ENCODE peak calls at places on chromosomes 11 and 22, in nine cellular contexts. Y is PC-3, M is fibroblast of lung, C is GM23248, I is H9, Q is IMR-90, J is mammary epithelial cell, A is neural progenitor cell, O is endothelial cell of umbilical vein. X is an unnamed sample. For H3K4me1, the result is how much of the 10 kb centered on the place peaks cover.

GRCh38 chr11:60504219-60504618 is 11.0 kb upstream of the MS4A13 start:
- DNase-seq in Y (no peak), I (no peak), J (no peak), Q (no peak), O (no peak), C (no peak), M (no peak), A (no peak), X (no peak)

GRCh38 chr11:125329786-125330185 is 165.2 kb downstream of the PKNOX2 start:
- DNase-seq in O (no peak), C (no peak), Q (no peak), A (no peak), I (no peak), Y (no peak), J (no peak), M (no peak), X (peak)

GRCh38 chr11:19519912-19520641 is 192.6 kb upstream of the NAV2 start:
- DNase-seq in M (peak), O (no peak), I (no peak), A (peak), Y (no peak), Q (no peak), C (no peak), J (no peak), X (no peak)

GRCh38 chr22:19932367-19933206 is 9.0 kb upstream of the COMT start:
- DNase-seq in A (no peak), O (no peak), M (no peak), J (no peak), C (no peak), Q (no peak), I (no peak), Y (no peak), X (no peak)

GRCh38 chr22:29315286-29316195 is at the start of gene RASL10A:
- DNase-seq in Q (no peak), Y (no peak), A (peak), O (no peak), I (no peak), J (peak), M (no peak), C (peak), X (peak)

GRCh38 chr22:44542561-44543222 is 44.7 kb upstream of the RTL6 start:
- DNase-seq in I (no peak), Y (no peak), A (no peak), C (no peak), Q (no peak), O (no peak), M (no peak), J (no peak), X (peak)

GRCh38 chr11:77125695-77126094 is 2.4 kb upstream of the MYO7A start:
- DNase-seq in M (no peak), Q (no peak), Y (no peak), C (no peak), O (no peak), A (no peak), I (no peak), J (no peak), X (no peak)

GRCh38 chr22:46941958-46942815 is 179.7 kb downstream of the TBC1D22A start:
- DNase-seq in Y (no peak), M (no peak), O (no peak), J (no peak), Q (peak), A (no peak), C (no peak), I (no peak), X (no peak)

GRCh38 chr11:61018059-61018458 is 46.6 kb downstream of the CD6 start:
- DNase-seq in O (no peak), Y (no peak), C (no peak), A (no peak), I (no peak), M (no peak), Q (no peak), J (no peak), X (no peak)

GRCh38 chr22:20464096-20464614 is 26.5 kb upstream of the SCARF2 start:
- DNase-seq in M (no peak), Y (no peak), Q (no peak), A (no peak), C (no peak), J (no peak), I (no peak), O (no peak), X (no peak)

GRCh38 chr11:59710136-59710847 is 3.4 kb downstream of the OR10V1 start:
- DNase-seq in J (peak), Q (peak), C (no peak), A (no peak), I (no peak), M (no peak), O (no peak), Y (no peak), X (no peak)

GRCh38 chr11:116576523-116576922 is 196.3 kb downstream of the BUD13 start:
- DNase-seq in Q (no peak), C (peak), Y (peak), O (no peak), A (no peak), J (peak), M (no peak), I (no peak), X (peak)

GRCh38 chr11:116035972-116036371 is 531.8 kb upstream of the CADM1 start:
- DNase-seq in M (no peak), I (no peak), C (no peak), O (no peak), Q (no peak), A (no peak), J (no peak), Y (no peak), X (no peak)

GRCh38 chr11:74171630-74172465 is 759 bp downstream of the PPME1 start:
- DNase-seq in Y (peak), J (peak), Q (no peak), M (peak), I (no peak), A (no peak), O (peak), C (peak), X (no peak)

GRCh38 chr22:29328566-29329500 is 13.3 kb upstream of the RASL10A start:
- DNase-seq in O (no peak), M (no peak), I (no peak), J (no peak), Q (peak), C (peak), Y (no peak), A (no peak), X (no peak)

GRCh38 chr11:21654091-21654490 is 538.8 kb upstream of the ANO5 start:
- DNase-seq in M (no peak), Y (no peak), J (no peak), C (no peak), O (no peak), I (no peak), Q (no peak), A (peak), X (no peak)

GRCh38 chr11:93216511-93217121 is 18.8 kb upstream of the SLC36A4 start:
- DNase-seq in I (no peak), Y (no peak), Q (no peak), A (no peak), O (no peak), M (no peak), C (no peak), J (no peak), X (no peak)

GRCh38 chr11:44877908-44878459 is 72.7 kb downstream of the TP53I11 start:
- DNase-seq in C (no peak), M (no peak), A (peak), O (peak), Q (no peak), J (no peak), Y (no peak), I (no peak), X (peak)

GRCh38 chr11:75341583-75341982 is 9.9 kb downstream of the ARRB1 start:
- DNase-seq in I (no peak), A (no peak), Q (no peak), M (no peak), J (no peak), C (no peak), O (no peak), Y (no peak), X (no peak)

GRCh38 chr11:75344186-75344585 is 7.3 kb downstream of the ARRB1 start:
- DNase-seq in I (no peak), J (no peak), Y (no peak), A (no peak), O (no peak), C (no peak), M (no peak), Q (no peak), X (peak)

GRCh38 chr11:75342966-75343870 is 8.2 kb downstream of the ARRB1 start:
- DNase-seq in I (peak), M (peak), A (peak), Q (peak), Y (peak), O (peak), C (peak), J (no peak), X (peak)

GRCh38 chr11:75339685-75340409 is 11.6 kb downstream of the ARRB1 start:
- DNase-seq in I (no peak), C (no peak), A (peak), O (peak), Y (no peak), Q (no peak), J (no peak), M (no peak), X (peak)

GRCh38 chr11:75342231-75342918 is 9.1 kb downstream of the ARRB1 start:
- DNase-seq in C (no peak), M (no peak), Q (no peak), J (no peak), I (no peak), O (no peak), A (no peak), Y (no peak), X (peak)
- H3K4me1 ChIP-seq in C (under half), M (half or more), Q (half or more), J (under half), I (under half), O (half or more), A (under half), Y (under half), X (under half)

GRCh38 chr22:35397095-35397904 is 2.6 kb upstream of the MCM5 start:
- DNase-seq in M (peak), I (no peak), Q (peak), O (peak), C (peak), Y (no peak), J (no peak), A (no peak), X (no peak)
- H3K27ac ChIP-seq in M (no peak), I (no peak), Q (no peak), O (peak), C (no peak), Y (no peak), J (no peak), A (no peak), X (peak)

GRCh38 chr22:30694171-30694637 is 470 bp upstream of the OSBP2 start:
- DNase-seq in A (peak), Y (peak), M (peak), C (peak), Q (peak), I (peak), J (peak), O (peak), X (peak)
- H3K9ac ChIP-seq in A (no peak), Y (peak), M (peak), C (peak), Q (peak), I (peak), J (no peak), O (peak), X (peak)

GRCh38 chr11:80320765-80321164 is 879.9 kb upstream of the TENM4 start:
- DNase-seq in I (peak), J (no peak), Q (no peak), O (no peak), M (peak), Y (peak), A (no peak), C (no peak), X (peak)
- H3K4me1 ChIP-seq in I (under half), J (under half), Q (under half), O (under half), M (under half), Y (under half), A (under half), C (under half), X (under half)

GRCh38 chr11:109864834-109865557 is 228.2 kb upstream of the ZC3H12C start:
- DNase-seq in O (peak), M (peak), Q (peak), Y (no peak), A (no peak), I (no peak), C (peak), J (peak), X (no peak)

GRCh38 chr11:109867784-109868183 is 225.4 kb upstream of the ZC3H12C start:
- DNase-seq in Y (no peak), C (no peak), I (no peak), Q (no peak), M (no peak), A (no peak), O (no peak), J (no peak), X (no peak)

GRCh38 chr11:109865558-109866186 is 227.5 kb upstream of the ZC3H12C start:
- DNase-seq in Q (no peak), O (no peak), C (no peak), Y (peak), J (peak), M (no peak), A (no peak), I (peak), X (peak)

GRCh38 chr11:109862808-109863207 is 230.4 kb upstream of the ZC3H12C start:
- DNase-seq in Y (no peak), O (peak), A (no peak), M (no peak), Q (no peak), J (no peak), I (no peak), C (no peak), X (no peak)

GRCh38 chr11:109864161-109864661 is 229.0 kb upstream of the ZC3H12C start:
- DNase-seq in I (no peak), Y (peak), M (no peak), A (no peak), O (no peak), C (peak), Q (no peak), J (no peak), X (no peak)
- H3K27ac ChIP-seq in I (no peak), Y (no peak), M (no peak), A (no peak), O (no peak), C (no peak), Q (no peak), J (no peak), X (no peak)

DNA sequence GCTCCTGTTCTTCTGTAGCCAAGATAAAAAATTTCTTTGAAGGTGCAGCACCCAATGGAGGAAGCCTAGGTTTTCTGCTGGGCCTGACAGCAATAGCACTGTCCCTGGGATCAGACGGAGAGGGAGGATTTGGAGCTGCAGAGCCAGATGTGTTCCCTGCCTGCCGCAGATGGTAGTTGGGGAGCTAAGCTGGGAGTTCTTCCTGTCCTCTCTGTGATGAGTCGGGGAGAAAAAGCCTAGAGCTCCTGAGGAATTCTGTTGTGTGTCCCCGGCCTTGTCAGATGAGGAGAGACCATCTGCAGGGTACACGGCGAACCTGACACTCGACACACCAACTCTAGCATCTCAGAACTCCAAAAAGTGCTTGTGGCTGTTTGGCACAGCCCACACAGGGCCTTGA is 103.8 kb upstream of the CRYBB3 start:
- DNase-seq in A (no peak), Y (no peak), Q (no peak), J (no peak), C (no peak), I (no peak), M (no peak), O (no peak), X (no peak)
- H3K9ac ChIP-seq in A (no peak), Y (no peak), Q (no peak), J (no peak), C (no peak), I (no peak), M (no peak), O (no peak), X (no peak)

DNA sequence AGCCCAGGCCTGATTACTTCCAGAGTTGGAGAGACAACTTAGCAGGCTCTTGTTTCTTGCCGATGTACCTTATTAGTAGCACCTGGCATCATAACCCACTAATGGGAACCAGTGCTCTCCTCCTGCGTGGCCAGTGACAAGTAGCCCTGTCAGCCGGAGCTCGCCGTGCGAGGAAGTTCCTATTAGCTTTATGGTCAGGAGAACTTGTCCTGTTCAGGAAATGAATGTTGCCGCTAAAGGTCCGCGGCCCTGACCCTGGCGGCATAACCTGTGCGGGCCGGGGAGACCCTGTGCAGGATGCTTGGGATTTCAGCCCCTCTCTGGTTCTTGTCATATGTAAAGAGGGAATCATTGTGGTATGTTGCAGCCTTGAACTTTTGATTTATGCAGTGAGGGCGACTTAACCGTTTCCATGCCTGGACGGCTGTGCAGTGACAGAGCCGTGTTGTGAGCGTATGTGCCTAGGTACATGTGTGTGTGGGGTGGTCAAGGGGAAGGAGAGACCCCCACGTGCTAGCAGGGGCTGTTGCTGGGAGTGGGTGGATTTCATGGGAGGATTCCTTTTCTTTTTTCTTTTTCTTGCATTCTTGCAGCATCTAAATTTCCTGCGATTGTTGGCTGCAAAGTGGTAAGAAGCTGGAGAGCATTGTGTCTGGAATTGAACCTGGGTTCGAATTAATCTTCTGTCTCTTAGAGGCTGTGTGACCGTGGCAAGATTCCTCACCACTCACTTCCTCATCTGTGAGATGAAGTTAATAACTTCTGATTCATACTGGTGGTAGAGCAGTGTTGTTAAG is 15.2 kb downstream of the ZBTB16 start:
- DNase-seq in I (no peak), C (no peak), Q (no peak), Y (no peak), J (no peak), O (no peak), M (no peak), A (no peak), X (no peak)
- H3K4me1 ChIP-seq in I (under half), C (under half), Q (under half), Y (under half), J (under half), O (under half), M (under half), A (half or more), X (under half)

GRCh38 chr22:31170971-31171370 is 11.0 kb downstream of the RNF185 start:
- DNase-seq in O (no peak), A (no peak), M (no peak), J (no peak), C (no peak), Q (no peak), I (no peak), Y (no peak), X (no peak)
- H3K27ac ChIP-seq in O (no peak), A (no peak), M (peak), J (no peak), C (no peak), Q (peak), I (no peak), Y (no peak), X (no peak)

X was measured in endodermal cell.